ENCODE peak calls at places on chromosomes 5 and 9, in four cellular contexts. One of them, this sample, is unnamed.

GRCh38 chr9:133449760-133450159 is 10.0 kb upstream of the CACFD1 start:
- DNase-seq in GM12878: no peak
- DNase-seq in K562: no peak
- DNase-seq in HepG2: peak; percentile 50
- DNase-seq in this sample: no peak

GRCh38 chr5:34496258-34496657 is 159.9 kb upstream of the RAI14 start:
- DNase-seq in GM12878: no peak
- DNase-seq in K562: no peak
- DNase-seq in HepG2: no peak
- DNase-seq in this sample: no peak

GRCh38 chr5:151202381-151203139 is 21.3 kb downstream of the CCDC69 start:
- DNase-seq in GM12878: no peak
- DNase-seq in K562: no peak
- DNase-seq in HepG2: no peak
- DNase-seq in this sample: no peak

GRCh38 chr5:59709346-59709821 is 184.1 kb downstream of the PDE4D start:
- DNase-seq in GM12878: no peak
- DNase-seq in K562: no peak
- DNase-seq in HepG2: no peak
- DNase-seq in this sample: peak; percentile 7

GRCh38 chr5:128213340-128213739 is 129.8 kb downstream of the SLC12A2 start:
- DNase-seq in GM12878: no peak
- DNase-seq in K562: peak; percentile 65
- DNase-seq in HepG2: peak; percentile 39
- DNase-seq in this sample: peak; percentile 61

GRCh38 chr9:91740713-91741112 is 209.3 kb downstream of the ROR2 start:
- DNase-seq in GM12878: no peak
- DNase-seq in K562: no peak
- DNase-seq in HepG2: no peak
- DNase-seq in this sample: no peak

GRCh38 chr9:91741529-91741928 is 208.5 kb downstream of the ROR2 start:
- DNase-seq in GM12878: no peak
- DNase-seq in K562: no peak
- DNase-seq in HepG2: no peak
- DNase-seq in this sample: no peak

GRCh38 chr9:129162901-129163670 is 15.0 kb downstream of the IER5L start:
- DNase-seq in GM12878: no peak
- DNase-seq in K562: no peak
- DNase-seq in HepG2: no peak
- DNase-seq in this sample: no peak

GRCh38 chr9:134666208-134666607 is 24.6 kb downstream of the COL5A1 start:
- DNase-seq in GM12878: no peak
- DNase-seq in K562: no peak
- DNase-seq in HepG2: no peak
- DNase-seq in this sample: no peak

GRCh38 chr5:154494036-154494435 is 16.0 kb upstream of the HAND1 start:
- DNase-seq in GM12878: no peak
- DNase-seq in K562: no peak
- DNase-seq in HepG2: no peak
- DNase-seq in this sample: no peak

GRCh38 chr9:11676821-11677220 is 1016.4 kb upstream of the TYRP1 start:
- DNase-seq in GM12878: no peak
- DNase-seq in K562: no peak
- DNase-seq in HepG2: no peak
- DNase-seq in this sample: no peak

GRCh38 chr5:145971108-145971507 is 34.7 kb downstream of the SH3RF2 start:
- DNase-seq in GM12878: no peak
- DNase-seq in K562: no peak
- DNase-seq in HepG2: no peak
- DNase-seq in this sample: no peak

GRCh38 chr9:68515304-68516017 is 25.2 kb downstream of the TMEM252 start:
- DNase-seq in GM12878: no peak
- DNase-seq in K562: no peak
- DNase-seq in HepG2: no peak
- DNase-seq in this sample: no peak

GRCh38 chr5:68116408-68116807 is 99.1 kb upstream of the PIK3R1 start:
- DNase-seq in GM12878: no peak
- DNase-seq in K562: no peak
- DNase-seq in HepG2: no peak
- DNase-seq in this sample: no peak

GRCh38 chr5:7762267-7762666 is 88.7 kb downstream of the CFAP90 start:
- DNase-seq in GM12878: no peak
- DNase-seq in K562: no peak
- DNase-seq in HepG2: no peak
- DNase-seq in this sample: no peak

GRCh38 chr5:117235814-117236213 is 661.2 kb upstream of the SEMA6A start:
- DNase-seq in GM12878: no peak
- DNase-seq in K562: no peak
- DNase-seq in HepG2: no peak
- DNase-seq in this sample: no peak

GRCh38 chr5:123599171-123599570 is 87.2 kb downstream of the CSNK1G3 start:
- DNase-seq in GM12878: no peak
- DNase-seq in K562: no peak
- DNase-seq in HepG2: no peak
- DNase-seq in this sample: no peak

GRCh38 chr5:169416583-169417196 is 115.8 kb upstream of the SLIT3 start:
- DNase-seq in GM12878: peak; percentile 44
- DNase-seq in K562: no peak
- DNase-seq in HepG2: no peak
- DNase-seq in this sample: peak; percentile 58

GRCh38 chr9:98536542-98537173 is 172.1 kb downstream of the GABBR2 start:
- DNase-seq in GM12878: peak; percentile 4
- DNase-seq in K562: peak; percentile 82
- DNase-seq in HepG2: peak; percentile 5
- DNase-seq in this sample: peak; percentile 26

GRCh38 chr5:113213551-113213971 is 221.2 kb downstream of the TSSK1B start:
- DNase-seq in GM12878: no peak
- DNase-seq in K562: no peak
- DNase-seq in HepG2: no peak
- DNase-seq in this sample: no peak

GRCh38 chr9:36154213-36154952 is 14.8 kb upstream of the CCIN start:
- DNase-seq in GM12878: no peak
- DNase-seq in K562: no peak
- DNase-seq in HepG2: no peak
- DNase-seq in this sample: no peak

GRCh38 chr5:5416733-5417132 is 5.7 kb upstream of the ICE1 start:
- DNase-seq in GM12878: no peak
- DNase-seq in K562: no peak
- DNase-seq in HepG2: no peak
- DNase-seq in this sample: no peak

GRCh38 chr5:84487963-84488362 is 103.3 kb upstream of the EDIL3 start:
- DNase-seq in GM12878: no peak
- DNase-seq in K562: no peak
- DNase-seq in HepG2: no peak
- DNase-seq in this sample: no peak

GRCh38 chr5:139251281-139251687 is 42.3 kb upstream of the MATR3 start:
- DNase-seq in GM12878: peak; percentile 38
- DNase-seq in K562: peak; percentile 58
- DNase-seq in HepG2: no peak
- DNase-seq in this sample: no peak

GRCh38 chr5:1665231-1665630 is 134.4 kb downstream of the MRPL36 start:
- DNase-seq in GM12878: no peak
- DNase-seq in K562: no peak
- DNase-seq in HepG2: no peak
- DNase-seq in this sample: no peak

GRCh38 chr5:77957-78804 is 13.8 kb upstream of the PLEKHG4B start:
- DNase-seq in GM12878: no peak
- DNase-seq in K562: peak; percentile 46
- DNase-seq in HepG2: peak; percentile 32
- DNase-seq in this sample: no peak

GRCh38 chr9:87083986-87084385 is 136.7 kb upstream of the GAS1 start:
- DNase-seq in GM12878: no peak
- DNase-seq in K562: no peak
- DNase-seq in HepG2: no peak
- DNase-seq in this sample: no peak

GRCh38 chr9:21696411-21696865 is 106.0 kb upstream of the MTAP start:
- DNase-seq in GM12878: no peak
- DNase-seq in K562: no peak
- DNase-seq in HepG2: peak; percentile 5
- DNase-seq in this sample: peak; percentile 25

GRCh38 chr5:151954271-151954670 is 29.6 kb upstream of the GLRA1 start:
- DNase-seq in GM12878: no peak
- DNase-seq in K562: no peak
- DNase-seq in HepG2: no peak
- DNase-seq in this sample: no peak

GRCh38 chr9:87861332-87861731 is 21.3 kb upstream of the SPATA31E1 start:
- DNase-seq in GM12878: no peak
- DNase-seq in K562: no peak
- DNase-seq in HepG2: no peak
- DNase-seq in this sample: no peak

GRCh38 chr9:124281934-124282351 is 24.2 kb downstream of the NEK6 start:
- DNase-seq in GM12878: no peak
- DNase-seq in K562: no peak
- DNase-seq in HepG2: peak; percentile 50
- DNase-seq in this sample: no peak
- TF ChIP-seq SP1 in GM12878: no peak
- TF ChIP-seq SP1 in K562: no peak
- TF ChIP-seq SP1 in HepG2: no peak
- TF ChIP-seq SP1 in this sample: no peak

DNA sequence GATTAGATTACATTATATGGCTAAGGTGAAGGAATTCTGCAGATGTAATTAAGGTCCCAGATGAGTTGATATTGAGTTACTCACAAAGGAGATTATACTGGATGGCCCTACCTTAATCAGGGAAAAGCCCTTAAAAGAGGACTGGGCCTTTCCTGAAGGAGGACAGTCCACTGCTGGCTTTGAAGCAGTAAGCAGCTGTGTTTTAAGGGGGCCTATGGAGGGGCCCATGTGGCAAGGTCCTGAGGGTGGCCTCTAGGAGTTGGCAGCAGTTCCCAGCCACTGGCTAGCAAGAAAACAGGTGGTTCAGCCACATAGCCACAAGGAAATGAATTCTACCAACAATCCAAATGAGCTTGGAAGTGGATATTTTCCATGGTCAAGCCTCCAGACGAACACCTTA is 36.4 kb upstream of the GDNF start:
- DNase-seq in GM12878: no peak
- DNase-seq in K562: no peak
- DNase-seq in HepG2: no peak
- DNase-seq in this sample: no peak
- TF ChIP-seq FOXM1 in GM12878: no peak
- TF ChIP-seq FOXM1 in K562: no peak
- TF ChIP-seq FOXM1 in HepG2: no peak
- TF ChIP-seq FOXM1 in this sample: no peak

GRCh38 chr9:124037790-124038189 is 26.2 kb downstream of the LHX2 start:
- DNase-seq in GM12878: no peak
- DNase-seq in K562: peak; percentile 19
- DNase-seq in HepG2: no peak
- DNase-seq in this sample: peak; percentile 26
- TF ChIP-seq SP1 in GM12878: no peak
- TF ChIP-seq SP1 in K562: no peak
- TF ChIP-seq SP1 in HepG2: no peak
- TF ChIP-seq SP1 in this sample: no peak

GRCh38 chr9:104923289-104923688 is 4.7 kb downstream of the ABCA1 start:
- DNase-seq in GM12878: no peak
- DNase-seq in K562: no peak
- DNase-seq in HepG2: no peak
- DNase-seq in this sample: no peak

GRCh38 chr9:104927912-104928740 is at the start of gene ABCA1:
- DNase-seq in GM12878: no peak
- DNase-seq in K562: peak; percentile 48
- DNase-seq in HepG2: peak; percentile 85
- DNase-seq in this sample: peak; percentile 59

GRCh38 chr9:104931256-104931655 is 3.3 kb upstream of the ABCA1 start:
- DNase-seq in GM12878: no peak
- DNase-seq in K562: no peak
- DNase-seq in HepG2: no peak
- DNase-seq in this sample: no peak

GRCh38 chr9:104923740-104924139 is 4.2 kb downstream of the ABCA1 start:
- DNase-seq in GM12878: no peak
- DNase-seq in K562: no peak
- DNase-seq in HepG2: no peak
- DNase-seq in this sample: no peak

DNA sequence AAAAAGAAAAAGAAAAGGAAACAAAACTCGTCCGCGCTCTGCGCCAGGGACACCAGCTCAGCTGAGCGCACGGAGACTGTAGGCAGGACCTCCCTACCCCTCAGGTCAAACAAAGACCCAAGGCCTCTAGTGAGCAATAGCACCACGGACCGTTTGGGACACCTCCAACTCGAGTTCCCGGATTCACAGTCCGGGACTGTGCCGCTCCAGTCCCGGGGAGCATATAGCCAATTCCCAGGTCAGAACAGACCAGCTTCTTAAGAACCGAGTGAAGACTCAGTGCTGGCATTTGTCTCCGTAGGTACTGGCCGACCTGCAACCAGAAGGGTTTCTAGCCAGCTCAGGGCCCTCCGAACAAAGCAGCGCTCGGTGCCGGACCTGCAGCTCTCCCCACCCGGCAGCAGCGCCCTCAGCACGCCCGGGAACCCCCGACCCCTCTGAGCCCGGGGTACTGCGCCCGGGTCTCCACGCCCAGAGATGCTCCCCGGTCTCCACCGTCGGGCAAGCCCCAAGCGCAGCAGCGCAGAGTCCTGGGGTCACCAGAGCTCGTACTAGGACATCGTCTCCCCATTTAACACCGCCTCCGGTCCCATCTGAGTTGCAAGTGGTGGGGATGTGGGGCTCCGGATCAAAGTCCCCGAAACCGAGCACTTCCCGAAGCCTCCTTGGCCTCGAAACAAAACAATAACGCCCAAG is 591 bp downstream of the ABCA1 start:
- DNase-seq in GM12878: no peak
- DNase-seq in K562: no peak
- DNase-seq in HepG2: peak; percentile 55
- DNase-seq in this sample: peak; percentile 28
- TF ChIP-seq FOXM1 in GM12878: no peak
- TF ChIP-seq FOXM1 in K562: no peak
- TF ChIP-seq FOXM1 in HepG2: no peak
- TF ChIP-seq FOXM1 in this sample: no peak

GRCh38 chr5:147410496-147411395 is 99.1 kb downstream of the DPYSL3 start:
- DNase-seq in GM12878: no peak
- DNase-seq in K562: no peak
- DNase-seq in HepG2: no peak
- DNase-seq in this sample: no peak

GRCh38 chr5:147408980-147409379 is 100.9 kb downstream of the DPYSL3 start:
- DNase-seq in GM12878: no peak
- DNase-seq in K562: no peak
- DNase-seq in HepG2: no peak
- DNase-seq in this sample: no peak

GRCh38 chr5:147412561-147412960 is 97.3 kb downstream of the DPYSL3 start:
- DNase-seq in GM12878: no peak
- DNase-seq in K562: no peak
- DNase-seq in HepG2: no peak
- DNase-seq in this sample: no peak

GRCh38 chr5:147413266-147413665 is 96.6 kb downstream of the DPYSL3 start:
- DNase-seq in GM12878: no peak
- DNase-seq in K562: no peak
- DNase-seq in HepG2: no peak
- DNase-seq in this sample: no peak

GRCh38 chr5:147411612-147412310 is 98.1 kb downstream of the DPYSL3 start:
- DNase-seq in GM12878: no peak
- DNase-seq in K562: no peak
- DNase-seq in HepG2: no peak
- DNase-seq in this sample: no peak
- TF ChIP-seq SP1 in GM12878: no peak
- TF ChIP-seq SP1 in K562: no peak
- TF ChIP-seq SP1 in HepG2: no peak
- TF ChIP-seq SP1 in this sample: no peak

GRCh38 chr9:20592673-20593072 is 29.6 kb downstream of the MLLT3 start:
- DNase-seq in GM12878: no peak
- DNase-seq in K562: no peak
- DNase-seq in HepG2: no peak
- DNase-seq in this sample: no peak
- TF ChIP-seq FOXM1 in GM12878: no peak
- TF ChIP-seq FOXM1 in K562: no peak
- TF ChIP-seq FOXM1 in HepG2: no peak
- TF ChIP-seq FOXM1 in this sample: no peak